ENCODE peak calls at places on chromosomes 3 and 15, in four cellular contexts. W, L, P and E are unnamed samples.

GRCh38 chr15:72464251-72464650 is 9.9 kb upstream of the ARIH1 start:
- DNase-seq in L (no peak), W (no peak), P (no peak), E (no peak)

GRCh38 chr3:195079636-195080035 is 191.3 kb downstream of the XXYLT1 start:
- DNase-seq in L (no peak), P (no peak), W (no peak), E (no peak)

GRCh38 chr15:100521907-100522306 is 6.8 kb downstream of the CERS3 start:
- DNase-seq in W (no peak), P (no peak), L (no peak), E (no peak)

GRCh38 chr3:186440850-186441249 is 78.8 kb upstream of the DGKG start:
- DNase-seq in L (no peak), W (no peak), P (no peak), E (no peak)

GRCh38 chr3:168398371-168399030 is 302.8 kb upstream of the GOLIM4 start:
- DNase-seq in L (no peak), W (no peak), P (no peak), E (no peak)

GRCh38 chr15:31433101-31433500 is 106.5 kb downstream of the KLF13 start:
- DNase-seq in L (no peak), W (no peak), P (no peak), E (no peak)

GRCh38 chr15:68576253-68577236 is 2.2 kb upstream of the CORO2B start:
- DNase-seq in L (no peak), W (no peak), P (no peak), E (no peak)

GRCh38 chr3:67509471-67510075 is 144.8 kb downstream of the SUCLG2 start:
- DNase-seq in P (no peak), W (no peak), L (no peak), E (no peak)

GRCh38 chr15:93291380-93291779 is 202.4 kb upstream of the RGMA start:
- DNase-seq in W (no peak), L (no peak), P (no peak), E (no peak)

GRCh38 chr15:93286456-93286855 is 197.4 kb upstream of the RGMA start:
- DNase-seq in W (no peak), L (no peak), P (no peak), E (no peak)

GRCh38 chr15:93282808-93283207 is 193.8 kb upstream of the RGMA start:
- DNase-seq in W (no peak), L (no peak), P (no peak), E (no peak)

GRCh38 chr15:93289951-93290350 is 200.9 kb upstream of the RGMA start:
- DNase-seq in P (no peak), L (no peak), W (no peak), E (no peak)

DNA sequence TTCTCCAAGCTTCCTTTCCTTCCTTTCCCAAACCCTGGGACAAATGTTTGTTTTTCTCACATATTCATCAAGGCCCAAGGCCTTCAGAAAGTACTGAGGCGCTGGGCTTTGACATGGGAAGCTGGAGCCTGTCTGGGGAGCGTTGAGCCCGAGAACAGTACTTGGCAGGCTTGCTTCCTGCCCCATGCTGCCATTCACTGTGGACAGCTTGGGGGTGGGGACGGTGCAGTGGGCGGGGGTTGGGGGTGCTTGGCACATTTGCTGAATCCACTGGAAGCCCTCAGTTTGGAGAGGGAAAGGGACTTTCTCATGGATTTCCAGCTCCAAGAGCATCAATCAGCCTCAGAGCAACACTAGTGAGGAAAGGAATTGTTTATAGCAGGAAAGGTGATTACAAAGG is 199.7 kb upstream of the RGMA start:
- DNase-seq in P (no peak), W (no peak), L (no peak), E (no peak)
- TF ChIP-seq MAX in P (no peak), W (no peak), L (no peak), E (no peak)

GRCh38 chr3:152556731-152557254 is 278.1 kb upstream of the P2RY1 start:
- DNase-seq in P (no peak), W (no peak), L (peak; percentile 39), E (no peak)

GRCh38 chr3:152559246-152559645 is 275.7 kb upstream of the P2RY1 start:
- DNase-seq in L (no peak), W (no peak), P (no peak), E (no peak)

GRCh38 chr3:152558386-152558785 is 276.5 kb upstream of the P2RY1 start:
- DNase-seq in W (no peak), P (no peak), L (no peak), E (no peak)

GRCh38 chr3:152554980-152555379 is 280.0 kb upstream of the P2RY1 start:
- DNase-seq in L (no peak), W (no peak), P (no peak), E (no peak)

DNA sequence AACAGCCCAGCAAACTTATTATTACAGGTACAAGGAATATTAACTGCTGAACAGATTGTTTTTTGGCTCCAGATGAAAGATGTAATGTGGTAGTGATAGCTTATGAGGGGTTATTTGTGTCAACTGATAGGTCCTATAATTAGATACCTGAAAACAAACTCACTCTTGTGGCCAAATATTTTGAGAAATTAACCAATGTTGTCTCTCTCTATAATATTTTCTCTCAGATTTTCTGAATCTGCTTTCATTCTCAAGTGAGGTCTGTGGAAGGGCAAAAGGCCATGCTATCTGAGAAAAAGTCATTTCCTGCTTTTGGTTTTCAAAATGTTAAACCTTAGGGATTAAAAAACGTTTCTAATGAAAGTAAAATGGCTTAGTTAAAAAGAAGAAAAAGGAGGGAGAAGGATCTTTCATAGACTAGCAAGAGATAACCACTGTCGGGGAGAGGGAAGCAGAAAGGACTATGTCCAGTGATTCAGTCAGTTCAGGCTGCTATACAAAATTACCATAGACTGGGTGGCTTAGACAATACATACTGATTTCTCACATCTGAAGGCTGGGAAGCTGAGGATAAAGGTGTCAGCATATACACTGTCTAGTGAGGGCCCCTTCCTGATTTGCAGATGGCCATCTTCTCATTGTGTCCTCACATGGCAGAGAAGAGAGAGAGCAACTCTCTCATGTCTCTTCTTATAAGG is 277.5 kb upstream of the P2RY1 start:
- DNase-seq in P (no peak), L (no peak), W (no peak), E (no peak)
- TF ChIP-seq ZNF274 in P (no peak), L (no peak), W (no peak), E (no peak)

GRCh38 chr3:170222647-170223541 is 670 bp downstream of the PRKCI start:
- DNase-seq in P (peak; percentile 77), W (no peak), L (peak; percentile 12), E (no peak)
- TF ChIP-seq KDM1A in P (peak; percentile 23), W (no peak), L (no peak), E (no peak)

DNA sequence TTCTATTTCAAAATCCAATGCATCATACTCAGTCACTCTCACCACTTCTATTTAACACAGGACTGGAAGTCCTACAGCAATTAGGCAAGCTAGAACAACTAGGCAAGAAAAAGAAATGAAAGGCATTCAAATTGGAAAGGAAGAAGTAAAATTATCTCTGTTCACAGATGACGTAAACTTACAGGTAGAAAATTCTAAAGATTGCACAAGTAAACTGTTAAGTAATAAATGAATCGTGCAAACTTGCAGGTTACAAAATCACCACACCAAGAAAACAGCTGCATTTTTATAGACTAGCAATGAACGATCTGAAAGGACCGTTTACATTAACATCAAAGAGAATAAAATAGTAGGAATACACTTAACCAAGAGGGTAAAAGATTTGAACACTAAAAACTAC is 36.2 kb downstream of the CHST2 start:
- DNase-seq in W (no peak), L (no peak), P (no peak), E (no peak)
- TF ChIP-seq MAX in W (no peak), L (no peak), P (no peak), E (no peak)

GRCh38 chr15:82139823-82140268 is 94.0 kb upstream of the MEX3B start:
- DNase-seq in P (peak; percentile 29), L (peak; percentile 36), W (no peak), E (no peak)
- TF ChIP-seq ZNF274 in P (no peak), L (no peak), W (no peak), E (no peak)

GRCh38 chr15:39539466-39539865 is 41.4 kb upstream of the THBS1 start:
- DNase-seq in P (no peak), W (no peak), L (no peak), E (no peak)
- TF ChIP-seq KDM1A in P (no peak), W (no peak), L (no peak), E (no peak)

GRCh38 chr3:40532252-40532651 is 7.5 kb downstream of the ZNF621 start:
- DNase-seq in W (no peak), L (no peak), P (no peak), E (no peak)
- TF ChIP-seq MAX in W (no peak), L (no peak), P (no peak), E (no peak)

DNA sequence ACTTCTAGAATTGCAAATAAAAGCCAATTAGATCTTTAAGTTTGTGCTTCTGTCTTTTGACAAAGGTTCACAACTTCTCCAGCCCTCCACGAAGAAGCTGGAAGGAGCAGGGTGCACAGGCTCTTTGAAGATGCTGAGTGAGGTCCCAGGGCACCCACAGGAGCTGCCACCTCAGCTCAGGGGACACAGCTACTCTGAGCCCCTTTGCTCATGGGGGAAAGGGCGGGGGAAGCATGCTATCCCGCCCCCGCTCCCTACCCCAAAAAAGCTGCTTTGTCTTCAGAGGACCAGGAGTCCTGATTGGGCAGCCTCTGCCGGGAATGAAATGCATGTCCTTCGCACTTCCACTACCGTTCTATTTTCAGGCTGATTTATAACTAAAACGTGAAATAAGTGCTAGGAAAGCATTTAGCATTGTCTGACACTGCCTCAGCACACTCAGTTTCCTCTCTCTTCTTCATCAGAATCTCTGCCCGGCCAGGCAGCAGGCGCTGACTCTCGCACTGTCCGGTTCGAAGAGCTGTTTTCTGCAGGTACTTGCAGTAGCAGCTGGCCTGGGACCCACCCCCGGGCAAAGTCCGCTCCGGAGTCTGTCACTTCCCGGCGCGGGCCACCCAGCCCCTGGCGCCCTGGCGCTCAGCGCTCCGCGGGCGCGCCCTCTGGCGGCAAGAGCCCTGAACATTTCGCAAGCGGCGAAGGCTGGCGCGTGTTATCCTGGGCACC is 45.5 kb upstream of the KLHL25 start:
- DNase-seq in P (peak; percentile 73), L (peak; percentile 85), W (peak; percentile 73), E (peak; percentile 23)
- TF ChIP-seq ZNF274 in P (no peak), L (peak; percentile 25), W (no peak), E (no peak)

DNA sequence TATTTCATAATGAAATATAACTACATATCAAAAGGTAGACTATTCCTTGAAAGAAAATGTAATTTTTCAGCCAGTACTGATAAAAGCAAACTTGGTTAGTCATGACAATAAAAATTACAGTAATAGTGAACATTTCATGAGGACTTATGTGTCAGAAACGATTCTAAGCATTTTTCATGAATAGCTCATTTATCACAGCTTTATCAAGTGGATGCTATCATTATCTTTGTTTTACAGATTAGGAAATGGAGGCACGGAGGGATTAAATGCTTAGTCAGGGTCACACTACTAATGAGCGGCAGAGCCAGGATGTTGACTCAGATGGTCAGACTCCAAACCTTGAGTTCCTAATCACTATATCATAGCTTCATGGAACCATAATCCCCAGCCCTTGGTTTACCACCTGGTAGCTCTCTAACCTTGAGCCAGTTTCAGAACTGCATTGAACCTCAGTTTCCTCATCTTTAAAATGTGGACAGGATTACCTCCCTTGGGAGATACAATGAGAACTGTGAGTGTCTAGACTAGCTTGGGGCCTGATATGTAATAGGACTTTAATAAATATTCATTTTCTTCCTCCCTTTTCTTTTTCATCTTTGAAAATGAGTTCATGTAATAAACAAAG is 85.4 kb downstream of the TNIK start:
- DNase-seq in P (no peak), L (no peak), W (no peak), E (no peak)
- TF ChIP-seq KDM1A in P (no peak), L (no peak), W (no peak), E (no peak)

GRCh38 chr3:161415506-161416231 is 44.4 kb upstream of the SPTSSB start:
- DNase-seq in L (no peak), P (no peak), W (no peak), E (no peak)
- TF ChIP-seq MAX in L (no peak), P (no peak), W (no peak), E (no peak)